ENCODE peak calls at places on chromosomes 12 and 14, in eight cellular contexts. One of them, this sample, is unnamed.
A peak's percentile ranks its signal among the peaks of the same experiment; 100 is the strongest.

GRCh38 chr14:44803239-44803905 is 158.4 kb downstream of the KLHL28 start:
- DNase-seq in GM23338: peak; percentile 76
- DNase-seq in SK-N-SH: peak; percentile 32
- DNase-seq in fibroblast of lung: peak; percentile 71
- DNase-seq in fibroblast of pulmonary artery: peak; percentile 83
- DNase-seq in cardiac muscle cell: peak; percentile 52
- DNase-seq in prostate gland: no peak
- DNase-seq in lower lobe of right lung: no peak
- DNase-seq in this sample: no peak

GRCh38 chr12:47734725-47735480 is 9.6 kb upstream of the ENDOU start:
- DNase-seq in cardiac muscle cell: peak; percentile 45
- DNase-seq in fibroblast of pulmonary artery: no peak
- DNase-seq in prostate gland: no peak
- DNase-seq in SK-N-SH: peak; percentile 27
- DNase-seq in GM23338: peak; percentile 72
- DNase-seq in fibroblast of lung: peak; percentile 24
- DNase-seq in lower lobe of right lung: no peak
- DNase-seq in this sample: no peak

GRCh38 chr12:97713972-97714588 is 251.5 kb downstream of the RMST start:
- DNase-seq in GM23338: no peak
- DNase-seq in lower lobe of right lung: no peak
- DNase-seq in fibroblast of lung: no peak
- DNase-seq in fibroblast of pulmonary artery: no peak
- DNase-seq in SK-N-SH: no peak
- DNase-seq in prostate gland: no peak
- DNase-seq in cardiac muscle cell: no peak
- DNase-seq in this sample: no peak

GRCh38 chr12:133234971-133235370 is 706 bp downstream of the ANHX start:
- DNase-seq in GM23338: no peak
- DNase-seq in lower lobe of right lung: no peak
- DNase-seq in fibroblast of pulmonary artery: no peak
- DNase-seq in SK-N-SH: peak; percentile 9
- DNase-seq in prostate gland: no peak
- DNase-seq in fibroblast of lung: no peak
- DNase-seq in cardiac muscle cell: no peak
- DNase-seq in this sample: no peak

GRCh38 chr14:77562681-77563080 is 53.8 kb downstream of the SPTLC2 start:
- DNase-seq in fibroblast of lung: peak; percentile 93
- DNase-seq in cardiac muscle cell: no peak
- DNase-seq in GM23338: no peak
- DNase-seq in lower lobe of right lung: no peak
- DNase-seq in SK-N-SH: no peak
- DNase-seq in prostate gland: no peak
- DNase-seq in fibroblast of pulmonary artery: peak; percentile 53
- DNase-seq in this sample: no peak

GRCh38 chr12:5626146-5626545 is 194.2 kb downstream of the NTF3 start:
- DNase-seq in fibroblast of lung: no peak
- DNase-seq in SK-N-SH: no peak
- DNase-seq in prostate gland: no peak
- DNase-seq in cardiac muscle cell: no peak
- DNase-seq in fibroblast of pulmonary artery: no peak
- DNase-seq in lower lobe of right lung: no peak
- DNase-seq in GM23338: no peak
- DNase-seq in this sample: no peak

GRCh38 chr14:88039197-88039596 is 34.3 kb downstream of the GPR65 start:
- DNase-seq in fibroblast of lung: no peak
- DNase-seq in prostate gland: no peak
- DNase-seq in fibroblast of pulmonary artery: no peak
- DNase-seq in SK-N-SH: no peak
- DNase-seq in lower lobe of right lung: no peak
- DNase-seq in GM23338: no peak
- DNase-seq in cardiac muscle cell: no peak
- DNase-seq in this sample: no peak

GRCh38 chr14:53605562-53605961 is 351.1 kb downstream of the BMP4 start:
- DNase-seq in fibroblast of pulmonary artery: no peak
- DNase-seq in cardiac muscle cell: no peak
- DNase-seq in SK-N-SH: no peak
- DNase-seq in prostate gland: no peak
- DNase-seq in fibroblast of lung: no peak
- DNase-seq in GM23338: no peak
- DNase-seq in lower lobe of right lung: no peak
- DNase-seq in this sample: no peak

GRCh38 chr14:89618821-89619551 is 202.0 kb upstream of the FOXN3 start:
- DNase-seq in fibroblast of lung: peak; percentile 69
- DNase-seq in SK-N-SH: peak; percentile 96
- DNase-seq in prostate gland: peak; percentile 12
- DNase-seq in fibroblast of pulmonary artery: peak; percentile 73
- DNase-seq in cardiac muscle cell: peak; percentile 82
- DNase-seq in lower lobe of right lung: peak; percentile 81
- DNase-seq in GM23338: peak; percentile 84
- DNase-seq in this sample: peak; percentile 56

GRCh38 chr14:24613241-24613640 is 3.8 kb upstream of the GZMH start:
- DNase-seq in GM23338: no peak
- DNase-seq in lower lobe of right lung: no peak
- DNase-seq in SK-N-SH: no peak
- DNase-seq in cardiac muscle cell: no peak
- DNase-seq in fibroblast of pulmonary artery: no peak
- DNase-seq in fibroblast of lung: no peak
- DNase-seq in prostate gland: no peak
- DNase-seq in this sample: no peak

GRCh38 chr14:32818576-32818975 is 120.1 kb upstream of the NPAS3 start:
- DNase-seq in SK-N-SH: no peak
- DNase-seq in GM23338: no peak
- DNase-seq in lower lobe of right lung: no peak
- DNase-seq in fibroblast of lung: no peak
- DNase-seq in prostate gland: no peak
- DNase-seq in cardiac muscle cell: no peak
- DNase-seq in fibroblast of pulmonary artery: no peak
- DNase-seq in this sample: no peak

GRCh38 chr12:47797432-47797831 is 22.3 kb downstream of the HDAC7 start:
- DNase-seq in GM23338: peak; percentile 73
- DNase-seq in lower lobe of right lung: no peak
- DNase-seq in prostate gland: no peak
- DNase-seq in SK-N-SH: peak; percentile 76
- DNase-seq in fibroblast of lung: no peak
- DNase-seq in cardiac muscle cell: peak; percentile 41
- DNase-seq in fibroblast of pulmonary artery: no peak
- DNase-seq in this sample: peak; percentile 62

GRCh38 chr14:22489957-22490950 is 98.8 kb downstream of the DAD1 start:
- DNase-seq in SK-N-SH: no peak
- DNase-seq in cardiac muscle cell: no peak
- DNase-seq in lower lobe of right lung: no peak
- DNase-seq in fibroblast of lung: no peak
- DNase-seq in GM23338: no peak
- DNase-seq in prostate gland: no peak
- DNase-seq in fibroblast of pulmonary artery: no peak
- DNase-seq in this sample: no peak

GRCh38 chr12:1865284-1865866 is 45.0 kb downstream of the LRTM2 start:
- DNase-seq in prostate gland: no peak
- DNase-seq in fibroblast of lung: peak; percentile 2
- DNase-seq in SK-N-SH: no peak
- DNase-seq in lower lobe of right lung: no peak
- DNase-seq in cardiac muscle cell: no peak
- DNase-seq in GM23338: peak; percentile 19
- DNase-seq in fibroblast of pulmonary artery: no peak
- DNase-seq in this sample: no peak

GRCh38 chr12:8018666-8019581 is 13.6 kb upstream of the FOXJ2 start:
- DNase-seq in cardiac muscle cell: peak; percentile 82
- DNase-seq in SK-N-SH: peak; percentile 33
- DNase-seq in prostate gland: no peak
- DNase-seq in fibroblast of pulmonary artery: no peak
- DNase-seq in GM23338: peak; percentile 96
- DNase-seq in fibroblast of lung: no peak
- DNase-seq in lower lobe of right lung: no peak
- DNase-seq in this sample: no peak

GRCh38 chr14:60691383-60692113 is 32.6 kb downstream of the SIX4 start:
- DNase-seq in lower lobe of right lung: no peak
- DNase-seq in fibroblast of pulmonary artery: no peak
- DNase-seq in SK-N-SH: no peak
- DNase-seq in GM23338: no peak
- DNase-seq in cardiac muscle cell: no peak
- DNase-seq in prostate gland: no peak
- DNase-seq in fibroblast of lung: no peak
- DNase-seq in this sample: no peak

GRCh38 chr12:111458773-111459172 is 53.0 kb downstream of the SH2B3 start:
- DNase-seq in fibroblast of pulmonary artery: no peak
- DNase-seq in fibroblast of lung: no peak
- DNase-seq in GM23338: no peak
- DNase-seq in cardiac muscle cell: no peak
- DNase-seq in prostate gland: no peak
- DNase-seq in SK-N-SH: no peak
- DNase-seq in lower lobe of right lung: no peak
- DNase-seq in this sample: no peak

GRCh38 chr14:101115652-101116051 is 212.1 kb upstream of the RTL1 start:
- DNase-seq in prostate gland: no peak
- DNase-seq in lower lobe of right lung: no peak
- DNase-seq in GM23338: no peak
- DNase-seq in fibroblast of lung: no peak
- DNase-seq in fibroblast of pulmonary artery: no peak
- DNase-seq in cardiac muscle cell: no peak
- DNase-seq in SK-N-SH: no peak
- DNase-seq in this sample: no peak

GRCh38 chr14:105069887-105070759 is 4.9 kb upstream of the GPR132 start:
- DNase-seq in lower lobe of right lung: peak; percentile 61
- DNase-seq in SK-N-SH: no peak
- DNase-seq in fibroblast of pulmonary artery: peak; percentile 22
- DNase-seq in fibroblast of lung: peak; percentile 62
- DNase-seq in cardiac muscle cell: no peak
- DNase-seq in GM23338: no peak
- DNase-seq in prostate gland: no peak
- DNase-seq in this sample: no peak

GRCh38 chr14:42214981-42215491 is 608.4 kb downstream of the LRFN5 start:
- DNase-seq in prostate gland: no peak
- DNase-seq in fibroblast of pulmonary artery: peak; percentile 72
- DNase-seq in fibroblast of lung: peak; percentile 85
- DNase-seq in SK-N-SH: no peak
- DNase-seq in lower lobe of right lung: no peak
- DNase-seq in GM23338: no peak
- DNase-seq in cardiac muscle cell: peak; percentile 5
- DNase-seq in this sample: no peak

DNA sequence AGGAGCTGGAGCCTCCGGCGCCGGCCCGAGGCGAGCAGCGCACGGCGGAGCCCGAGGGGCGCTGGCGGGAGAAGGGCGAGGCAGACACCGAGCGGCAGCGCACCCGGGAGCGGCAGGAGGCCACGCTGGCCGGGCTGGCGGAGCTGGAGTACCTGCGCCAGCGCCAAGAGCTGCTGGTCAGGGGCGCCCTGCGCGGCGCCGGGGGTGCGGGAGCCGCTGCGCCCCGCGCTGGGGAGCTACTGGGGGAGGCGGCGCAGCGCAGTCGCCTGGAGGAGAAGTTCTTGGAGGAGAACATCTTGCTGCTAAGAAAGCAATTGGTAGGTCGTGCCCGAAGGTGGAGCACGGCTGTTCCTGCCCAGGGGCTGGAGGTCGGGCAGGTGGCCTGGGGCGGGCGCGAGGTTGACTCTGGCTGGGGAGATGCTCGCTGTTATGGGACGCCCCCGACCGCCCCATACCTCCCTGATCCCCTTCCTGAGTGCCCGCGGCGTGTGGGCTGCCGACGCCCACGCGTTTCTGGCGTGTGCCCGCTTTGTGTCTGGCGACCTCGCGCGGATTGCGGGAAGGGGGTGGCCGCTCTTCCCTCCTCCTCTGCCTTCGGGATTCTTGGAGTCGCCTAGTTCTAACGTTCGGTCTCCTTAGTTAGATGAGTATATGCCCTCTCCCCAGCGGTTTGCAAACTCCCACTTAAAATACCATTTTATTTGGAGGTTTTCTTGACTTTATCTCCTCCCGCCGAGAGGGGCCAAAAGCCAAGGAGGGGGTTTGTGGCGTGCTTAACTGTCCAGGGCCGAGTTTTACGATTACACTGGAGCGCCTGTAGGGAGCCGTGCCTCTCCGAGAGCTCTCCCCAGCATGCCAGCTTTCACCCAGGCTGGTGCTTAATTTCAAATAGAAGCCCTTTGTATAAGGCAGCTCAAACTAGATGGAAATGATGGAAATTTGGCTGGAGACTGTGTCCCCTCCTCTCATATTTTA is 756 bp downstream of the DACT1 start:
- DNase-seq in lower lobe of right lung: no peak
- DNase-seq in fibroblast of pulmonary artery: peak; percentile 38
- DNase-seq in SK-N-SH: peak; percentile 58
- DNase-seq in GM23338: peak; percentile 59
- DNase-seq in cardiac muscle cell: peak; percentile 59
- DNase-seq in prostate gland: no peak
- DNase-seq in fibroblast of lung: peak; percentile 23
- DNase-seq in this sample: no peak
- TF ChIP-seq CTCF in lower lobe of right lung: no peak
- TF ChIP-seq CTCF in fibroblast of pulmonary artery: no peak
- TF ChIP-seq CTCF in SK-N-SH: peak; percentile 9
- TF ChIP-seq CTCF in GM23338: no peak
- TF ChIP-seq CTCF in cardiac muscle cell: peak; percentile 18
- TF ChIP-seq CTCF in prostate gland: no peak
- TF ChIP-seq CTCF in fibroblast of lung: no peak
- TF ChIP-seq CTCF in this sample: no peak

GRCh38 chr12:61991663-61992062 is 268.5 kb upstream of the USP15 start:
- DNase-seq in fibroblast of lung: no peak
- DNase-seq in fibroblast of pulmonary artery: no peak
- DNase-seq in prostate gland: no peak
- DNase-seq in cardiac muscle cell: no peak
- DNase-seq in SK-N-SH: no peak
- DNase-seq in GM23338: no peak
- DNase-seq in lower lobe of right lung: no peak
- DNase-seq in this sample: no peak

GRCh38 chr12:61996717-61997116 is 263.5 kb upstream of the USP15 start:
- DNase-seq in fibroblast of lung: no peak
- DNase-seq in prostate gland: no peak
- DNase-seq in SK-N-SH: no peak
- DNase-seq in GM23338: no peak
- DNase-seq in lower lobe of right lung: no peak
- DNase-seq in cardiac muscle cell: no peak
- DNase-seq in fibroblast of pulmonary artery: no peak
- DNase-seq in this sample: no peak

GRCh38 chr12:61993734-61994345 is 266.4 kb upstream of the USP15 start:
- DNase-seq in fibroblast of pulmonary artery: peak; percentile 10
- DNase-seq in SK-N-SH: no peak
- DNase-seq in prostate gland: no peak
- DNase-seq in lower lobe of right lung: no peak
- DNase-seq in fibroblast of lung: peak; percentile 25
- DNase-seq in GM23338: peak; percentile 77
- DNase-seq in cardiac muscle cell: peak; percentile 62
- DNase-seq in this sample: no peak
- H3K4me3 ChIP-seq in fibroblast of pulmonary artery: no peak overlapping the region
- H3K4me3 ChIP-seq in SK-N-SH: no peak overlapping the region
- H3K4me3 ChIP-seq in prostate gland: no peak overlapping the region
- H3K4me3 ChIP-seq in lower lobe of right lung: no peak overlapping the region
- H3K4me3 ChIP-seq in fibroblast of lung: no peak overlapping the region
- H3K4me3 ChIP-seq in GM23338: no peak overlapping the region
- H3K4me3 ChIP-seq in cardiac muscle cell: no peak overlapping the region
- H3K4me3 ChIP-seq in this sample: no peak overlapping the region

GRCh38 chr12:67630373-67631088 is 18.0 kb upstream of the DYRK2 start:
- DNase-seq in cardiac muscle cell: no peak
- DNase-seq in lower lobe of right lung: peak; percentile 59
- DNase-seq in GM23338: peak; percentile 73
- DNase-seq in prostate gland: no peak
- DNase-seq in SK-N-SH: peak; percentile 15
- DNase-seq in fibroblast of lung: peak; percentile 3
- DNase-seq in fibroblast of pulmonary artery: peak; percentile 17
- DNase-seq in this sample: peak; percentile 89
- TF ChIP-seq CTCF in cardiac muscle cell: no peak
- TF ChIP-seq CTCF in lower lobe of right lung: peak; percentile 3
- TF ChIP-seq CTCF in GM23338: no peak
- TF ChIP-seq CTCF in prostate gland: no peak
- TF ChIP-seq CTCF in SK-N-SH: no peak
- TF ChIP-seq CTCF in fibroblast of lung: no peak
- TF ChIP-seq CTCF in fibroblast of pulmonary artery: no peak
- TF ChIP-seq CTCF in this sample: peak; percentile 64

GRCh38 chr14:68284333-68284732 is 464.8 kb downstream of the RAD51B start:
- DNase-seq in fibroblast of pulmonary artery: peak; percentile 83
- DNase-seq in fibroblast of lung: no peak
- DNase-seq in GM23338: no peak
- DNase-seq in prostate gland: no peak
- DNase-seq in lower lobe of right lung: no peak
- DNase-seq in cardiac muscle cell: no peak
- DNase-seq in SK-N-SH: no peak
- DNase-seq in this sample: no peak
- H3K4me3 ChIP-seq in fibroblast of pulmonary artery: no peak overlapping the region
- H3K4me3 ChIP-seq in fibroblast of lung: no peak overlapping the region
- H3K4me3 ChIP-seq in GM23338: no peak overlapping the region
- H3K4me3 ChIP-seq in prostate gland: no peak overlapping the region
- H3K4me3 ChIP-seq in lower lobe of right lung: no peak overlapping the region
- H3K4me3 ChIP-seq in cardiac muscle cell: no peak overlapping the region
- H3K4me3 ChIP-seq in SK-N-SH: no peak overlapping the region
- H3K4me3 ChIP-seq in this sample: no peak overlapping the region

This sample was measured in CD8-positive, alpha-beta T cell.